ENCODE peak calls at places on chromosomes 4 and X, in four cellular contexts. M is heart left ventricle; A is CD4-positive, alpha-beta memory T cell; H is transverse colon. D is an unnamed sample.

GRCh38 chr4:158496030-158496741 is 25.5 kb upstream of the RXFP1 start:
- DNase-seq in M (peak), A (no peak), H (peak), D (no peak)

GRCh38 chr4:40243390-40243948 is 46.6 kb downstream of the RHOH start:
- DNase-seq in H (no peak), A (no peak), M (no peak), D (no peak)

GRCh38 chrX:5730561-5730960 is 498.1 kb downstream of the NLGN4X start:
- DNase-seq in A (no peak), M (no peak), H (no peak), D (no peak)

GRCh38 chr4:77075869-77076801 is at the start of gene CCNI:
- DNase-seq in M (peak), H (peak), A (peak), D (peak)

GRCh38 chrX:41245641-41246040 is 88.3 kb upstream of the DDX3X start:
- DNase-seq in M (no peak), A (no peak), H (no peak), D (no peak)

GRCh38 chr4:165879581-165879980 is 6.5 kb downstream of the TLL1 start:
- DNase-seq in M (no peak), H (no peak), A (no peak), D (no peak)

GRCh38 chr4:2048831-2049230 is 10.3 kb upstream of the NAT8L start:
- DNase-seq in M (no peak), A (no peak), H (no peak), D (no peak)

GRCh38 chr4:188976644-188977115 is 837.4 kb downstream of the TRIML1 start:
- DNase-seq in A (no peak), H (no peak), M (no peak), D (no peak)

GRCh38 chr4:170037481-170037880 is 11.3 kb upstream of the MFAP3L start:
- DNase-seq in A (no peak), H (no peak), M (no peak), D (no peak)

GRCh38 chr4:3372933-3373465 is 68.8 kb upstream of the HGFAC start:
- DNase-seq in M (peak), A (no peak), H (peak), D (no peak)

GRCh38 chr4:183602444-183603102 is 56.4 kb downstream of the RWDD4 start:
- DNase-seq in M (no peak), H (no peak), A (peak), D (no peak)

GRCh38 chr4:55866973-55867574 is 13.6 kb downstream of the EXOC1 start:
- DNase-seq in H (no peak), A (peak), M (no peak), D (no peak)

GRCh38 chr4:100986360-100986868 is 360.9 kb downstream of the PPP3CA start:
- DNase-seq in A (no peak), M (no peak), H (no peak), D (no peak)

GRCh38 chr4:174582463-174582862 is 60.2 kb upstream of the HPGD start:
- DNase-seq in A (no peak), H (no peak), M (no peak), D (no peak)

GRCh38 chr4:182918791-182919302 is 1.7 kb upstream of the DCTD start:
- DNase-seq in A (peak), H (no peak), M (no peak), D (no peak)

GRCh38 chrX:152037183-152037582 is 62.7 kb upstream of the GABRE start:
- DNase-seq in H (no peak), M (no peak), A (no peak), D (no peak)

DNA sequence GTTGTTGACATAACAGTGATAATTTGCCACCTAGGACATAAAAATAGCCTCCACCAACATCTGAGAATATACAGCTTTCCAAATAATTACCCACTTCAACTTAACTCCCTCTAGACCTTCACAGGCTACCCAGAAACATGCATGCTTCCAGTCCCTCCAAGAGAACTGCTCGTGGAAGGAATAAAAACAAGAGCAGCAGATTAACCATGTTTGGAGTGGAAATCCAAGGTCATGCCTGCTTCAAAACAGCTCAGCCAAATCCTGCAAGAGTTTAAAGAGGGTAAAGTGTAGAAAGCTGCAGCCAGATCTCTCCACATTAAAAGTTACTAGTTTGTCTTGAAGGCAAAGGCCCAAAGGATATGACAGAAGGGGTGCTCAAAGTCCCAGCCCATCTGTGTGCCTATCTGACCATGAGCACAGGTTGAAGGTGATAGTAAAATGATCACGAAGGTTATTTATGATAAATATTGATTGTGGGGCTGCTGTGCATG is 139.3 kb downstream of the RNF150 start:
- DNase-seq in M (no peak), H (no peak), A (no peak), D (no peak)
- H3K27ac ChIP-seq in M (peak), H (peak), A (no peak), D (no peak)

DNA sequence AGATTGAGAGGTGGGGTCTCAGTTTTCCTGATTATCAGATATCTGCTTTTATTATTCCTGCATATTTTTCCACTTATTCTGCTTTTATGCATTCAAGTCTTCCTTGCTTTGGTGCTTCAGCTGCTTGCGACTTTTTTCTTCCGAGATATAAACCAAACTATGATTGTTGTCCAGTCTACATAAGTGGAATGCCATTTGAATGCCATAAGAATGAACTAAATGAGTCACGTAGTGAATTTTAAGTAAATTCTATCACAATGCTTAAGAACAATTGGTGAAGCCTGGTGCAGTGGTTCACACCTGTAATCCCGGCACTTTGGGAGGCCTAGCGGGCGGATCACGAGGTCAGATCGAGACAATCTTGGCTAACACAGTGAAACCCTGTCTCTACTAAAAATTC is 189.1 kb downstream of the PCDH18 start:
- DNase-seq in H (no peak), M (no peak), A (no peak), D (no peak)
- H3K27ac ChIP-seq in H (no peak), M (no peak), A (no peak), D (no peak)

DNA sequence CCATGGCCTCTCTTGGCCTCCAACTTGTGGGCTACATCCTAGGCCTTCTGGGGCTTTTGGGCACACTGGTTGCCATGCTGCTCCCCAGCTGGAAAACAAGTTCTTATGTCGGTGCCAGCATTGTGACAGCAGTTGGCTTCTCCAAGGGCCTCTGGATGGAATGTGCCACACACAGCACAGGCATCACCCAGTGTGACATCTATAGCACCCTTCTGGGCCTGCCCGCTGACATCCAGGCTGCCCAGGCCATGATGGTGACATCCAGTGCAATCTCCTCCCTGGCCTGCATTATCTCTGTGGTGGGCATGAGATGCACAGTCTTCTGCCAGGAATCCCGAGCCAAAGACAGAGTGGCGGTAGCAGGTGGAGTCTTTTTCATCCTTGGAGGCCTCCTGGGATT is 8.0 kb downstream of the CLDN2 start:
- DNase-seq in M (no peak), H (no peak), A (no peak), D (no peak)
- H3K27ac ChIP-seq in M (no peak), H (no peak), A (no peak), D (no peak)

GRCh38 chr4:1010522-1011021 is 854 bp upstream of the FGFRL1 start:
- DNase-seq in M (no peak), A (peak), H (peak), D (peak)
- H3K27ac ChIP-seq in M (peak), A (peak), H (peak), D (peak)

GRCh38 chr4:23889814-23890269 is at the start of gene PPARGC1A:
- DNase-seq in M (no peak), A (peak), H (peak), D (no peak)
- H3K27ac ChIP-seq in M (peak), A (no peak), H (peak), D (no peak)

GRCh38 chr4:168550071-168550766 is 53.4 kb downstream of the PALLD start:
- DNase-seq in M (no peak), A (no peak), H (no peak), D (no peak)
- H3K27ac ChIP-seq in M (no peak), A (no peak), H (no peak), D (no peak)

GRCh38 chrX:155998116-155998515 is 620 bp downstream of the IL9R start:
- DNase-seq in H (no peak), A (no peak), M (no peak), D (no peak)
- H3K27ac ChIP-seq in H (no peak), A (no peak), M (no peak), D (peak)

GRCh38 chr4:153112071-153112460 is 92.2 kb upstream of the TRIM2 start:
- DNase-seq in M (no peak), A (no peak), H (peak), D (no peak)
- H3K27ac ChIP-seq in M (no peak), A (no peak), H (no peak), D (no peak)

GRCh38 chrX:136496359-136496767 is 1.0 kb upstream of the HTATSF1 start:
- DNase-seq in A (no peak), H (no peak), M (no peak), D (no peak)
- H3K27ac ChIP-seq in A (peak), H (peak), M (peak), D (peak)

D was measured in effector memory CD4-positive, alpha-beta T cell.